ENCODE peak calls at places on chromosome 21, in four cellular contexts. W, P, X and O are unnamed samples.

GRCh38 chr21:43340491-43341348 is 86.2 kb downstream of the SIK1 start:
- DNase-seq in W (no peak), X (no peak), P (no peak), O (no peak)

GRCh38 chr21:15682182-15682895 is 47.4 kb upstream of the USP25 start:
- DNase-seq in P (no peak), W (no peak), X (no peak), O (peak)

GRCh38 chr21:46120301-46121285 is 22.7 kb downstream of the COL6A2 start:
- DNase-seq in X (peak), P (peak), W (peak), O (no peak)

GRCh38 chr21:42060166-42060565 is 11.0 kb upstream of the UMODL1 start:
- DNase-seq in W (no peak), P (no peak), X (no peak), O (no peak)

GRCh38 chr21:45223236-45223992 is 64.3 kb downstream of the POFUT2 start:
- DNase-seq in W (no peak), X (no peak), P (no peak), O (no peak)

GRCh38 chr21:44556879-44557278 is 1.7 kb downstream of the KRTAP10-3 start:
- DNase-seq in P (no peak), W (peak), X (no peak), O (peak)

GRCh38 chr21:15761508-15762100 is 31.8 kb downstream of the USP25 start:
- DNase-seq in W (no peak), X (no peak), P (no peak), O (no peak)

GRCh38 chr21:42583150-42583991 is 69.7 kb downstream of the SLC37A1 start:
- DNase-seq in P (no peak), X (no peak), W (peak), O (no peak)

GRCh38 chr21:42599486-42599885 is 53.9 kb upstream of the PDE9A start:
- DNase-seq in P (no peak), X (no peak), W (peak), O (no peak)

GRCh38 chr21:42642219-42642745 is 11.1 kb upstream of the PDE9A start:
- DNase-seq in P (no peak), X (no peak), W (no peak), O (no peak)

GRCh38 chr21:45869121-45870007 is 112.2 kb upstream of the COL6A1 start:
- DNase-seq in W (peak), X (no peak), P (no peak), O (no peak)

GRCh38 chr21:17257784-17258183 is 255.1 kb upstream of the CXADR start:
- DNase-seq in P (no peak), X (no peak), W (no peak), O (no peak)

GRCh38 chr21:45381865-45382697 is 22.9 kb upstream of the COL18A1 start:
- DNase-seq in P (no peak), X (no peak), W (peak), O (no peak)

GRCh38 chr21:23890652-23891051 is 1716.6 kb downstream of the MRPL39 start:
- DNase-seq in W (no peak), X (no peak), P (no peak), O (no peak)

GRCh38 chr21:45365608-45366241 is 39.2 kb upstream of the COL18A1 start:
- DNase-seq in X (no peak), W (no peak), P (peak), O (no peak)

GRCh38 chr21:44742418-44743153 is 31.2 kb upstream of the TSPEAR start:
- DNase-seq in W (no peak), P (no peak), X (no peak), O (no peak)

GRCh38 chr21:31538821-31539220 is 120.7 kb upstream of the SOD1 start:
- DNase-seq in W (no peak), X (no peak), P (no peak), O (no peak)

GRCh38 chr21:31536138-31536537 is 123.4 kb upstream of the SOD1 start:
- DNase-seq in X (no peak), W (no peak), P (no peak), O (no peak)

GRCh38 chr21:31543191-31543590 is 116.3 kb upstream of the SOD1 start:
- DNase-seq in X (no peak), P (no peak), W (no peak), O (no peak)

DNA sequence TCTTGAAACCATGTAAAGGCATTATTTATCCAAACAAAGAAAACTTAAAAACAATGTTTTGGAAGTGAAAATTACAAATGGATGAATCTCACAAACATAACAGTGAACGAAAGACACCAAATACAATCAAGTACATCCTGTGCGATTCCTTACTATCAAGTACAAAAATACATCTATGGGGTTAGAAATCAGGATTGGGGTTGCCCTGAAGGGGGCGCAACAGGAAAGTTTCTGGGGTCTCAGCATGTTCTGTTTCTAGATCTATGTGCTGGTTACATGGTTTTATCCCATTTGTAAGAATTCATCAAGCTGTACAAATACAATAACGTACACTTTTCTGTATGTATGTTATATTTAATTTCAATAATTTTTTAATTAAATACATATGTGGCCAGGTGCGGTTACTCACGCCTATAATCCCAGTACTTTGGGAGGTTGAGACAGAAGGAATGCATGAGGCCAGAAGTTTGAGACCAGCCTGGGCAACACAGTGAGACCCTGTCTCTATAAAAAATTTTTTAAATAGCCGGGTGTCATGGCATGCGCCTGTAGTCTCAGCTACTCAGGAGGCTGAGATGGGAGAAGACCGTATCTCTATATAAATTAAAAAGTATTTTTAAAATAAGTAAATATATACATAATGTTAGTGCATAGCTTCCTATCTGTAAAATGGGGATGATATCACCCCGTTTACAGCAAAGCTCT is 121.5 kb upstream of the SOD1 start:
- DNase-seq in X (no peak), P (no peak), W (no peak), O (no peak)
- TF ChIP-seq CTCF in X (no peak), P (no peak), W (no peak), O (peak)

GRCh38 chr21:39576518-39577128 is 36.1 kb upstream of the B3GALT5 start:
- DNase-seq in W (no peak), P (no peak), X (no peak), O (no peak)

GRCh38 chr21:39580744-39581143 is 32.0 kb upstream of the B3GALT5 start:
- DNase-seq in P (no peak), X (no peak), W (no peak), O (no peak)

GRCh38 chr21:39581414-39581813 is 31.3 kb upstream of the B3GALT5 start:
- DNase-seq in X (no peak), W (no peak), P (no peak), O (no peak)

GRCh38 chr21:39582749-39583148 is 30.0 kb upstream of the B3GALT5 start:
- DNase-seq in X (no peak), W (no peak), P (no peak), O (no peak)

GRCh38 chr21:39579734-39580332 is 32.9 kb upstream of the B3GALT5 start:
- DNase-seq in X (no peak), P (no peak), W (no peak), O (no peak)
- H3K4me3 ChIP-seq in X (no peak), P (no peak), W (no peak), O (no peak)

GRCh38 chr21:40851749-40852148 is 4.8 kb upstream of the DSCAM start:
- DNase-seq in X (no peak), P (no peak), W (no peak), O (no peak)

GRCh38 chr21:40847956-40848355 is 998 bp upstream of the DSCAM start:
- DNase-seq in X (no peak), P (no peak), W (no peak), O (no peak)

GRCh38 chr21:40853956-40854688 is 7.2 kb upstream of the DSCAM start:
- DNase-seq in P (no peak), X (no peak), W (no peak), O (no peak)

GRCh38 chr21:40850071-40850470 is 3.1 kb upstream of the DSCAM start:
- DNase-seq in X (no peak), P (no peak), W (no peak), O (no peak)

GRCh38 chr21:40852563-40852962 is 5.6 kb upstream of the DSCAM start:
- DNase-seq in P (no peak), X (no peak), W (no peak), O (no peak)
- TF ChIP-seq CTCF in P (no peak), X (no peak), W (no peak), O (no peak)

GRCh38 chr21:34083357-34083756 is 10.0 kb downstream of the MRPS6 start:
- DNase-seq in X (no peak), P (no peak), W (no peak), O (no peak)

GRCh38 chr21:34080693-34081092 is 7.3 kb downstream of the MRPS6 start:
- DNase-seq in X (no peak), P (no peak), W (no peak), O (no peak)

GRCh38 chr21:34085129-34085528 is 11.8 kb downstream of the MRPS6 start:
- DNase-seq in W (no peak), X (no peak), P (no peak), O (no peak)

GRCh38 chr21:34078915-34079314 is 5.5 kb downstream of the MRPS6 start:
- DNase-seq in P (no peak), W (no peak), X (peak), O (no peak)

GRCh38 chr21:34082769-34083168 is 9.4 kb downstream of the MRPS6 start:
- DNase-seq in W (no peak), P (no peak), X (no peak), O (no peak)
- H3K4me3 ChIP-seq in W (no peak), P (no peak), X (no peak), O (no peak)

GRCh38 chr21:30733026-30733425 is 14.0 kb downstream of the KRTAP21-2 start:
- DNase-seq in W (no peak), X (no peak), P (no peak), O (no peak)
- TF ChIP-seq CTCF in W (no peak), X (no peak), P (no peak), O (no peak)

GRCh38 chr21:37564341-37564923 is 197.9 kb downstream of the DYRK1A start:
- DNase-seq in X (peak), W (peak), P (peak), O (peak)
- H3K4me3 ChIP-seq in X (no peak), W (peak), P (peak), O (peak)